ENCODE peak calls at places on chromosome 22, in four cellular contexts. G, M, S and H are unnamed samples.

GRCh38 chr22:48653929-48654328 is 1173.7 kb downstream of the BRD1 start:
- DNase-seq in G (no peak), M (no peak), S (no peak), H (no peak)

GRCh38 chr22:17443413-17444203 is 74.3 kb downstream of the CECR2 start:
- DNase-seq in G (no peak), M (no peak), S (no peak), H (no peak)

GRCh38 chr22:20940904-20941385 is 23.7 kb downstream of the CRKL start:
- DNase-seq in G (no peak), M (no peak), S (no peak), H (no peak)

GRCh38 chr22:25749420-25750169 is 7.6 kb downstream of the MYO18B start:
- DNase-seq in G (no peak), M (no peak), S (no peak), H (no peak)

GRCh38 chr22:29014301-29014700 is 47.3 kb downstream of the C22orf31 start:
- DNase-seq in G (no peak), M (no peak), S (no peak), H (no peak)

GRCh38 chr22:17742528-17742902 is 31.8 kb downstream of the BID start:
- DNase-seq in G (peak), M (no peak), S (peak), H (peak)

GRCh38 chr22:39559456-39560105 is 11.0 kb upstream of the CACNA1I start:
- DNase-seq in G (no peak), M (no peak), S (no peak), H (no peak)

GRCh38 chr22:31091106-31091975 is 10.2 kb downstream of the SMTN start:
- DNase-seq in G (no peak), M (no peak), S (no peak), H (no peak)

GRCh38 chr22:47610281-47610680 is 847.8 kb downstream of the TBC1D22A start:
- DNase-seq in G (no peak), M (no peak), S (no peak), H (no peak)